ENCODE peak calls at places on chromosomes 2 and 18, in five cellular contexts. One of them, this sample, is unnamed.

GRCh38 chr18:36477776-36478175 is 180.3 kb downstream of the FHOD3 start:
- DNase-seq in NCI-H1417 treated with DMSO at 0.1 percent for 48 hours: no peak
- DNase-seq in NCI-H1092 treated with DMSO at 0.1 percent for 48 hours: no peak
- DNase-seq in effector CD4-positive, alpha-beta T cell: no peak
- DNase-seq in upper lobe of right lung: no peak
- DNase-seq in this sample: no peak

GRCh38 chr2:75787532-75788132 is 76.9 kb upstream of the GCFC2 start:
- DNase-seq in NCI-H1417 treated with DMSO at 0.1 percent for 48 hours: peak; percentile 50
- DNase-seq in NCI-H1092 treated with DMSO at 0.1 percent for 48 hours: peak; percentile 54
- DNase-seq in effector CD4-positive, alpha-beta T cell: no peak
- DNase-seq in upper lobe of right lung: no peak
- DNase-seq in this sample: no peak

GRCh38 chr18:31197676-31198075 is 35.0 kb upstream of the DSC1 start:
- DNase-seq in NCI-H1417 treated with DMSO at 0.1 percent for 48 hours: peak; percentile 9
- DNase-seq in NCI-H1092 treated with DMSO at 0.1 percent for 48 hours: no peak
- DNase-seq in effector CD4-positive, alpha-beta T cell: no peak
- DNase-seq in upper lobe of right lung: no peak
- DNase-seq in this sample: no peak

GRCh38 chr2:25201794-25202193 is 33.4 kb upstream of the POMC start:
- DNase-seq in NCI-H1417 treated with DMSO at 0.1 percent for 48 hours: no peak
- DNase-seq in NCI-H1092 treated with DMSO at 0.1 percent for 48 hours: no peak
- DNase-seq in effector CD4-positive, alpha-beta T cell: no peak
- DNase-seq in upper lobe of right lung: no peak
- DNase-seq in this sample: no peak

GRCh38 chr2:164039270-164039669 is 303.5 kb upstream of the FIGN start:
- DNase-seq in NCI-H1417 treated with DMSO at 0.1 percent for 48 hours: no peak
- DNase-seq in NCI-H1092 treated with DMSO at 0.1 percent for 48 hours: no peak
- DNase-seq in effector CD4-positive, alpha-beta T cell: no peak
- DNase-seq in upper lobe of right lung: no peak
- DNase-seq in this sample: no peak

GRCh38 chr2:146721486-146721885 is 1123.3 kb upstream of the ACVR2A start:
- DNase-seq in NCI-H1417 treated with DMSO at 0.1 percent for 48 hours: no peak
- DNase-seq in NCI-H1092 treated with DMSO at 0.1 percent for 48 hours: no peak
- DNase-seq in effector CD4-positive, alpha-beta T cell: no peak
- DNase-seq in upper lobe of right lung: no peak
- DNase-seq in this sample: no peak

GRCh38 chr18:35345460-35345921 is 1.3 kb upstream of the ZNF24 start:
- DNase-seq in NCI-H1417 treated with DMSO at 0.1 percent for 48 hours: no peak
- DNase-seq in NCI-H1092 treated with DMSO at 0.1 percent for 48 hours: peak; percentile 93
- DNase-seq in effector CD4-positive, alpha-beta T cell: no peak
- DNase-seq in upper lobe of right lung: no peak
- DNase-seq in this sample: peak; percentile 62

GRCh38 chr18:63128242-63128967 is 191.2 kb downstream of the BCL2 start:
- DNase-seq in NCI-H1417 treated with DMSO at 0.1 percent for 48 hours: no peak
- DNase-seq in NCI-H1092 treated with DMSO at 0.1 percent for 48 hours: no peak
- DNase-seq in effector CD4-positive, alpha-beta T cell: no peak
- DNase-seq in upper lobe of right lung: no peak
- DNase-seq in this sample: no peak

GRCh38 chr2:15988724-15989123 is 48.4 kb downstream of the MYCN start:
- DNase-seq in NCI-H1417 treated with DMSO at 0.1 percent for 48 hours: no peak
- DNase-seq in NCI-H1092 treated with DMSO at 0.1 percent for 48 hours: no peak
- DNase-seq in effector CD4-positive, alpha-beta T cell: no peak
- DNase-seq in upper lobe of right lung: no peak
- DNase-seq in this sample: no peak

GRCh38 chr18:76973512-76974302 is 151.3 kb downstream of the ZNF236 start:
- DNase-seq in NCI-H1417 treated with DMSO at 0.1 percent for 48 hours: no peak
- DNase-seq in NCI-H1092 treated with DMSO at 0.1 percent for 48 hours: no peak
- DNase-seq in effector CD4-positive, alpha-beta T cell: no peak
- DNase-seq in upper lobe of right lung: no peak
- DNase-seq in this sample: no peak

GRCh38 chr18:63348508-63349136 is 18.4 kb downstream of the KDSR start:
- DNase-seq in NCI-H1417 treated with DMSO at 0.1 percent for 48 hours: no peak
- DNase-seq in NCI-H1092 treated with DMSO at 0.1 percent for 48 hours: no peak
- DNase-seq in effector CD4-positive, alpha-beta T cell: no peak
- DNase-seq in upper lobe of right lung: no peak
- DNase-seq in this sample: no peak

GRCh38 chr2:50957880-50958279 is 74.1 kb downstream of the NRXN1 start:
- DNase-seq in NCI-H1417 treated with DMSO at 0.1 percent for 48 hours: no peak
- DNase-seq in NCI-H1092 treated with DMSO at 0.1 percent for 48 hours: no peak
- DNase-seq in effector CD4-positive, alpha-beta T cell: no peak
- DNase-seq in upper lobe of right lung: no peak
- DNase-seq in this sample: no peak

GRCh38 chr18:6444484-6445228 is 29.9 kb upstream of the L3MBTL4 start:
- DNase-seq in NCI-H1417 treated with DMSO at 0.1 percent for 48 hours: no peak
- DNase-seq in NCI-H1092 treated with DMSO at 0.1 percent for 48 hours: no peak
- DNase-seq in effector CD4-positive, alpha-beta T cell: no peak
- DNase-seq in upper lobe of right lung: no peak
- DNase-seq in this sample: no peak

GRCh38 chr18:56258178-56258577 is 380.2 kb downstream of the TXNL1 start:
- DNase-seq in NCI-H1417 treated with DMSO at 0.1 percent for 48 hours: no peak
- DNase-seq in NCI-H1092 treated with DMSO at 0.1 percent for 48 hours: no peak
- DNase-seq in effector CD4-positive, alpha-beta T cell: no peak
- DNase-seq in upper lobe of right lung: no peak
- DNase-seq in this sample: no peak

GRCh38 chr2:44362207-44363015 is 664 bp downstream of the CAMKMT start:
- DNase-seq in NCI-H1417 treated with DMSO at 0.1 percent for 48 hours: no peak
- DNase-seq in NCI-H1092 treated with DMSO at 0.1 percent for 48 hours: peak; percentile 50
- DNase-seq in effector CD4-positive, alpha-beta T cell: peak; percentile 24
- DNase-seq in upper lobe of right lung: peak; percentile 68
- DNase-seq in this sample: peak; percentile 68

GRCh38 chr2:218964041-218964771 is 4.7 kb downstream of the CDK5R2 start:
- DNase-seq in NCI-H1417 treated with DMSO at 0.1 percent for 48 hours: peak; percentile 65
- DNase-seq in NCI-H1092 treated with DMSO at 0.1 percent for 48 hours: peak; percentile 36
- DNase-seq in effector CD4-positive, alpha-beta T cell: no peak
- DNase-seq in upper lobe of right lung: no peak
- DNase-seq in this sample: no peak

GRCh38 chr2:74383254-74383653 is 3.1 kb upstream of the DCTN1 start:
- DNase-seq in NCI-H1417 treated with DMSO at 0.1 percent for 48 hours: no peak
- DNase-seq in NCI-H1092 treated with DMSO at 0.1 percent for 48 hours: no peak
- DNase-seq in effector CD4-positive, alpha-beta T cell: no peak
- DNase-seq in upper lobe of right lung: no peak
- DNase-seq in this sample: no peak

GRCh38 chr2:62099523-62100175 is 96.3 kb upstream of the B3GNT2 start:
- DNase-seq in NCI-H1417 treated with DMSO at 0.1 percent for 48 hours: no peak
- DNase-seq in NCI-H1092 treated with DMSO at 0.1 percent for 48 hours: no peak
- DNase-seq in effector CD4-positive, alpha-beta T cell: no peak
- DNase-seq in upper lobe of right lung: no peak
- DNase-seq in this sample: no peak

GRCh38 chr2:205657579-205657978 is 24.7 kb upstream of the NRP2 start:
- DNase-seq in NCI-H1417 treated with DMSO at 0.1 percent for 48 hours: no peak
- DNase-seq in NCI-H1092 treated with DMSO at 0.1 percent for 48 hours: no peak
- DNase-seq in effector CD4-positive, alpha-beta T cell: no peak
- DNase-seq in upper lobe of right lung: no peak
- DNase-seq in this sample: no peak

GRCh38 chr2:120075545-120075944 is 62.7 kb downstream of the EPB41L5 start:
- DNase-seq in NCI-H1417 treated with DMSO at 0.1 percent for 48 hours: no peak
- DNase-seq in NCI-H1092 treated with DMSO at 0.1 percent for 48 hours: no peak
- DNase-seq in effector CD4-positive, alpha-beta T cell: no peak
- DNase-seq in upper lobe of right lung: no peak
- DNase-seq in this sample: no peak

GRCh38 chr2:21333694-21334093 is 209.9 kb downstream of the TDRD15 start:
- DNase-seq in NCI-H1417 treated with DMSO at 0.1 percent for 48 hours: no peak
- DNase-seq in NCI-H1092 treated with DMSO at 0.1 percent for 48 hours: no peak
- DNase-seq in effector CD4-positive, alpha-beta T cell: no peak
- DNase-seq in upper lobe of right lung: no peak
- DNase-seq in this sample: no peak

GRCh38 chr18:13455960-13456471 is 237.5 kb downstream of the LDLRAD4 start:
- DNase-seq in NCI-H1417 treated with DMSO at 0.1 percent for 48 hours: no peak
- DNase-seq in NCI-H1092 treated with DMSO at 0.1 percent for 48 hours: no peak
- DNase-seq in effector CD4-positive, alpha-beta T cell: no peak
- DNase-seq in upper lobe of right lung: no peak
- DNase-seq in this sample: no peak

GRCh38 chr18:74290831-74291770 is 662 bp downstream of the CYB5A start:
- DNase-seq in NCI-H1417 treated with DMSO at 0.1 percent for 48 hours: no peak
- DNase-seq in NCI-H1092 treated with DMSO at 0.1 percent for 48 hours: no peak
- DNase-seq in effector CD4-positive, alpha-beta T cell: no peak
- DNase-seq in upper lobe of right lung: peak; percentile 88
- DNase-seq in this sample: no peak

GRCh38 chr2:240467149-240467642 is 31.7 kb downstream of the GPC1 start:
- DNase-seq in NCI-H1417 treated with DMSO at 0.1 percent for 48 hours: no peak
- DNase-seq in NCI-H1092 treated with DMSO at 0.1 percent for 48 hours: no peak
- DNase-seq in effector CD4-positive, alpha-beta T cell: no peak
- DNase-seq in upper lobe of right lung: no peak
- DNase-seq in this sample: no peak

GRCh38 chr2:155310589-155310988 is 612.1 kb downstream of the KCNJ3 start:
- DNase-seq in NCI-H1417 treated with DMSO at 0.1 percent for 48 hours: peak; percentile 31
- DNase-seq in NCI-H1092 treated with DMSO at 0.1 percent for 48 hours: peak; percentile 21
- DNase-seq in effector CD4-positive, alpha-beta T cell: no peak
- DNase-seq in upper lobe of right lung: no peak
- DNase-seq in this sample: no peak

GRCh38 chr2:232592687-232593407 is 40.6 kb upstream of the EFHD1 start:
- DNase-seq in NCI-H1417 treated with DMSO at 0.1 percent for 48 hours: no peak
- DNase-seq in NCI-H1092 treated with DMSO at 0.1 percent for 48 hours: no peak
- DNase-seq in effector CD4-positive, alpha-beta T cell: no peak
- DNase-seq in upper lobe of right lung: no peak
- DNase-seq in this sample: no peak

GRCh38 chr2:178350051-178350450 is 100.9 kb downstream of the PRKRA start:
- DNase-seq in NCI-H1417 treated with DMSO at 0.1 percent for 48 hours: no peak
- DNase-seq in NCI-H1092 treated with DMSO at 0.1 percent for 48 hours: no peak
- DNase-seq in effector CD4-positive, alpha-beta T cell: no peak
- DNase-seq in upper lobe of right lung: no peak
- DNase-seq in this sample: no peak

GRCh38 chr2:182506606-182507005 is 79.8 kb upstream of the PDE1A start:
- DNase-seq in NCI-H1417 treated with DMSO at 0.1 percent for 48 hours: no peak
- DNase-seq in NCI-H1092 treated with DMSO at 0.1 percent for 48 hours: no peak
- DNase-seq in effector CD4-positive, alpha-beta T cell: no peak
- DNase-seq in upper lobe of right lung: no peak
- DNase-seq in this sample: no peak

GRCh38 chr2:236117396-236117795 is 50.8 kb downstream of the GBX2 start:
- DNase-seq in NCI-H1417 treated with DMSO at 0.1 percent for 48 hours: no peak
- DNase-seq in NCI-H1092 treated with DMSO at 0.1 percent for 48 hours: no peak
- DNase-seq in effector CD4-positive, alpha-beta T cell: no peak
- DNase-seq in upper lobe of right lung: peak; percentile 3
- DNase-seq in this sample: no peak

GRCh38 chr18:9878095-9878494 is 7.7 kb upstream of the TXNDC2 start:
- DNase-seq in NCI-H1417 treated with DMSO at 0.1 percent for 48 hours: no peak
- DNase-seq in NCI-H1092 treated with DMSO at 0.1 percent for 48 hours: no peak
- DNase-seq in effector CD4-positive, alpha-beta T cell: no peak
- DNase-seq in upper lobe of right lung: no peak
- DNase-seq in this sample: no peak

GRCh38 chr2:31235504-31235902 is 1.6 kb downstream of the EHD3 start:
- DNase-seq in NCI-H1417 treated with DMSO at 0.1 percent for 48 hours: no peak
- DNase-seq in NCI-H1092 treated with DMSO at 0.1 percent for 48 hours: no peak
- DNase-seq in effector CD4-positive, alpha-beta T cell: no peak
- DNase-seq in upper lobe of right lung: no peak
- DNase-seq in this sample: no peak